ENCODE peak calls at places on chromosomes 4 and X, in seven cellular contexts. U is ELF-1; A is ovary; Q is astrocyte; H is C1 segment of cervical spinal cord; R is H54; K is activated CD4-positive, alpha-beta T cell treated with anti-CD3 and anti-CD28 coated beads, Interleukin-2, amount 50 U/mL, for 4 hours. N is an unnamed sample.

GRCh38 chrX:137031517-137032377 is 2.0 kb downstream of the GPR101 start:
- DNase-seq in A (peak; percentile 39), R (no peak), Q (peak; percentile 8), K (peak; percentile 14), U (peak; percentile 82), H (no peak), N (peak; percentile 44)

GRCh38 chr4:7608043-7608442 is 173.3 kb upstream of the PSAPL1 start:
- DNase-seq in H (no peak), K (no peak), A (no peak), U (no peak), Q (no peak), R (no peak), N (no peak)

GRCh38 chrX:94662665-94663064 is 988.7 kb downstream of the FAM133A start:
- DNase-seq in Q (no peak), A (no peak), U (no peak), R (no peak), H (no peak), K (no peak), N (no peak)

GRCh38 chr4:106583567-106583966 is 215.0 kb upstream of the GIMD1 start:
- DNase-seq in R (peak; percentile 25), H (no peak), U (no peak), K (no peak), A (no peak), Q (peak; percentile 98), N (peak; percentile 92)

GRCh38 chr4:113209652-113210320 is 160.3 kb downstream of the ANK2 start:
- DNase-seq in K (no peak), A (no peak), R (no peak), H (no peak), Q (no peak), U (peak; percentile 23), N (no peak)

GRCh38 chr4:117417856-117418255 is 332.5 kb upstream of the TRAM1L1 start:
- DNase-seq in K (no peak), Q (peak; percentile 27), R (no peak), U (no peak), A (no peak), H (no peak), N (no peak)

GRCh38 chrX:65871671-65872311 is 168.1 kb downstream of the VSIG4 start:
- DNase-seq in Q (no peak), U (peak; percentile 89), R (no peak), H (no peak), K (no peak), A (no peak), N (no peak)

GRCh38 chr4:28482580-28482979 is 1621.9 kb downstream of the STIM2 start:
- DNase-seq in Q (no peak), K (no peak), U (no peak), H (no peak), A (no peak), R (no peak), N (no peak)

GRCh38 chr4:143184503-143185252 is at the start of gene USP38:
- DNase-seq in A (peak; percentile 88), Q (peak; percentile 90), U (peak; percentile 91), K (peak; percentile 87), R (peak; percentile 40), H (peak; percentile 35), N (peak; percentile 94)

GRCh38 chr4:118034061-118034785 is at the start of gene NDST3:
- DNase-seq in Q (peak; percentile 65), U (peak; percentile 64), A (peak; percentile 43), R (peak; percentile 26), K (no peak), H (no peak), N (peak; percentile 47)

GRCh38 chrX:108640817-108641216 is 95.5 kb downstream of the IRS4 start:
- DNase-seq in R (no peak), H (no peak), K (no peak), Q (no peak), U (no peak), A (no peak), N (no peak)

GRCh38 chr4:40241026-40241425 is 44.2 kb downstream of the RHOH start:
- DNase-seq in A (no peak), H (no peak), R (no peak), U (no peak), K (no peak), Q (no peak), N (no peak)

GRCh38 chrX:64536740-64537139 is 141.5 kb upstream of the MTMR8 start:
- DNase-seq in Q (no peak), U (no peak), K (no peak), A (no peak), R (no peak), H (no peak), N (no peak)

GRCh38 chr4:152989554-152989970 is 53.4 kb downstream of the FHDC1 start:
- DNase-seq in R (no peak), A (no peak), K (no peak), H (no peak), U (no peak), Q (no peak), N (no peak)

GRCh38 chrX:79440336-79440735 is 73.2 kb upstream of the ITM2A start:
- DNase-seq in R (no peak), Q (no peak), U (no peak), H (no peak), A (no peak), K (no peak), N (no peak)

GRCh38 chr4:81412941-81413488 is 58.7 kb downstream of the RASGEF1B start:
- DNase-seq in H (no peak), K (no peak), A (no peak), Q (no peak), R (no peak), U (no peak), N (no peak)

GRCh38 chr4:108322497-108322896 is 153.8 kb upstream of the LEF1 start:
- DNase-seq in U (no peak), K (no peak), H (no peak), R (no peak), A (no peak), Q (no peak), N (no peak)

GRCh38 chr4:187608001-187608421 is 387.6 kb upstream of the ZFP42 start:
- DNase-seq in H (no peak), U (no peak), R (no peak), K (no peak), Q (peak; percentile 65), A (no peak), N (peak; percentile 51)

GRCh38 chr4:173529505-173530325 is at the start of gene HAND2:
- DNase-seq in Q (no peak), A (peak; percentile 90), R (peak; percentile 42), K (no peak), U (peak; percentile 57), H (no peak), N (peak; percentile 90)

GRCh38 chr4:52292245-52292644 is 241.1 kb downstream of the SPATA18 start:
- DNase-seq in H (no peak), K (no peak), U (no peak), A (no peak), Q (no peak), R (no peak), N (no peak)

GRCh38 chr4:72842323-72842722 is 227.2 kb downstream of the COX18 start:
- DNase-seq in H (no peak), Q (peak; percentile 48), K (no peak), U (no peak), R (no peak), A (no peak), N (no peak)